ENCODE peak calls at places on chromosome 20, in seven cellular contexts. One of them, this sample, is unnamed.

GRCh38 chr20:24420567-24420966 is 48.9 kb upstream of the SYNDIG1 start:
- DNase-seq in RKO: no peak
- DNase-seq in NCI-H1417 treated with DMSO at 0.1 percent for 48 hours: no peak
- DNase-seq in ACHN: no peak
- DNase-seq in kidney: no peak
- DNase-seq in posterior vena cava: no peak
- DNase-seq in mucosa of descending colon: no peak
- DNase-seq in this sample: no peak

GRCh38 chr20:33927703-33928102 is 66.0 kb upstream of the RALY start:
- DNase-seq in RKO: no peak
- DNase-seq in NCI-H1417 treated with DMSO at 0.1 percent for 48 hours: no peak
- DNase-seq in ACHN: no peak
- DNase-seq in kidney: no peak
- DNase-seq in posterior vena cava: no peak
- DNase-seq in mucosa of descending colon: no peak
- DNase-seq in this sample: no peak

GRCh38 chr20:3687655-3688054 is 5.8 kb upstream of the ADAM33 start:
- DNase-seq in RKO: peak
- DNase-seq in NCI-H1417 treated with DMSO at 0.1 percent for 48 hours: no peak
- DNase-seq in ACHN: peak
- DNase-seq in kidney: no peak
- DNase-seq in posterior vena cava: no peak
- DNase-seq in mucosa of descending colon: no peak
- DNase-seq in this sample: no peak

GRCh38 chr20:33846291-33846916 is 35.3 kb downstream of the CHMP4B start:
- DNase-seq in RKO: no peak
- DNase-seq in NCI-H1417 treated with DMSO at 0.1 percent for 48 hours: no peak
- DNase-seq in ACHN: no peak
- DNase-seq in kidney: no peak
- DNase-seq in posterior vena cava: no peak
- DNase-seq in mucosa of descending colon: no peak
- DNase-seq in this sample: no peak

GRCh38 chr20:32514760-32515159 is 70.4 kb downstream of the NOL4L start:
- DNase-seq in RKO: no peak
- DNase-seq in NCI-H1417 treated with DMSO at 0.1 percent for 48 hours: no peak
- DNase-seq in ACHN: no peak
- DNase-seq in kidney: peak
- DNase-seq in posterior vena cava: peak
- DNase-seq in mucosa of descending colon: peak
- DNase-seq in this sample: no peak

GRCh38 chr20:62318411-62319345 is 15.9 kb downstream of the ADRM1 start:
- DNase-seq in RKO: peak
- DNase-seq in NCI-H1417 treated with DMSO at 0.1 percent for 48 hours: no peak
- DNase-seq in ACHN: no peak
- DNase-seq in kidney: no peak
- DNase-seq in posterior vena cava: no peak
- DNase-seq in mucosa of descending colon: no peak
- DNase-seq in this sample: no peak

GRCh38 chr20:15759546-15760216 is 813.6 kb downstream of the KIF16B start:
- DNase-seq in RKO: no peak
- DNase-seq in NCI-H1417 treated with DMSO at 0.1 percent for 48 hours: no peak
- DNase-seq in ACHN: no peak
- DNase-seq in kidney: no peak
- DNase-seq in posterior vena cava: no peak
- DNase-seq in mucosa of descending colon: no peak
- DNase-seq in this sample: no peak

GRCh38 chr20:51643390-51643789 is 100.9 kb upstream of the NFATC2 start:
- DNase-seq in RKO: no peak
- DNase-seq in NCI-H1417 treated with DMSO at 0.1 percent for 48 hours: no peak
- DNase-seq in ACHN: no peak
- DNase-seq in kidney: no peak
- DNase-seq in posterior vena cava: no peak
- DNase-seq in mucosa of descending colon: no peak
- DNase-seq in this sample: no peak

GRCh38 chr20:57998981-57999464 is 229.4 kb downstream of the ANKRD60 start:
- DNase-seq in RKO: no peak
- DNase-seq in NCI-H1417 treated with DMSO at 0.1 percent for 48 hours: no peak
- DNase-seq in ACHN: no peak
- DNase-seq in kidney: no peak
- DNase-seq in posterior vena cava: no peak
- DNase-seq in mucosa of descending colon: no peak
- DNase-seq in this sample: no peak